ENCODE peak calls at places on chromosomes 1 and 21, in eight cellular contexts. One of them, this sample, is unnamed.

GRCh38 chr1:94321662-94322061 is 84.3 kb upstream of the ARHGAP29 start:
- DNase-seq in retina: no peak
- DNase-seq in RWPE1: no peak
- DNase-seq in bronchial epithelial cell: no peak
- DNase-seq in stimulated activated naive CD4-positive, alpha-beta T cell: no peak
- DNase-seq in NCI-H1105 treated with DMSO at 0.1 percent for 48 hours: no peak
- DNase-seq in glomerular endothelial cell: no peak
- DNase-seq in EL: peak; percentile 42
- DNase-seq in this sample: no peak

GRCh38 chr21:15422761-15423160 is 307.0 kb upstream of the USP25 start:
- DNase-seq in retina: no peak
- DNase-seq in RWPE1: peak; percentile 56
- DNase-seq in bronchial epithelial cell: peak; percentile 96
- DNase-seq in stimulated activated naive CD4-positive, alpha-beta T cell: no peak
- DNase-seq in NCI-H1105 treated with DMSO at 0.1 percent for 48 hours: no peak
- DNase-seq in glomerular endothelial cell: no peak
- DNase-seq in EL: peak; percentile 45
- DNase-seq in this sample: no peak

GRCh38 chr1:165444897-165445370 is at the start of gene RXRG:
- DNase-seq in retina: peak; percentile 90
- DNase-seq in RWPE1: no peak
- DNase-seq in bronchial epithelial cell: peak; percentile 13
- DNase-seq in stimulated activated naive CD4-positive, alpha-beta T cell: no peak
- DNase-seq in NCI-H1105 treated with DMSO at 0.1 percent for 48 hours: peak; percentile 68
- DNase-seq in glomerular endothelial cell: no peak
- DNase-seq in EL: no peak
- DNase-seq in this sample: no peak

GRCh38 chr1:218482683-218483082 is 137.5 kb downstream of the TGFB2 start:
- DNase-seq in retina: no peak
- DNase-seq in RWPE1: no peak
- DNase-seq in bronchial epithelial cell: no peak
- DNase-seq in stimulated activated naive CD4-positive, alpha-beta T cell: no peak
- DNase-seq in NCI-H1105 treated with DMSO at 0.1 percent for 48 hours: no peak
- DNase-seq in glomerular endothelial cell: no peak
- DNase-seq in EL: no peak
- DNase-seq in this sample: no peak

GRCh38 chr1:68570859-68571258 is 74.0 kb upstream of the DEPDC1 start:
- DNase-seq in retina: no peak
- DNase-seq in RWPE1: no peak
- DNase-seq in bronchial epithelial cell: no peak
- DNase-seq in stimulated activated naive CD4-positive, alpha-beta T cell: no peak
- DNase-seq in NCI-H1105 treated with DMSO at 0.1 percent for 48 hours: no peak
- DNase-seq in glomerular endothelial cell: no peak
- DNase-seq in EL: no peak
- DNase-seq in this sample: no peak

GRCh38 chr1:172727956-172728603 is 69.2 kb downstream of the FASLG start:
- DNase-seq in retina: no peak
- DNase-seq in RWPE1: no peak
- DNase-seq in bronchial epithelial cell: peak; percentile 32
- DNase-seq in stimulated activated naive CD4-positive, alpha-beta T cell: peak; percentile 10
- DNase-seq in NCI-H1105 treated with DMSO at 0.1 percent for 48 hours: no peak
- DNase-seq in glomerular endothelial cell: no peak
- DNase-seq in EL: peak; percentile 37
- DNase-seq in this sample: no peak

GRCh38 chr1:27536767-27537166 is 46.8 kb upstream of the WASF2 start:
- DNase-seq in retina: peak; percentile 80
- DNase-seq in RWPE1: no peak
- DNase-seq in bronchial epithelial cell: peak; percentile 25
- DNase-seq in stimulated activated naive CD4-positive, alpha-beta T cell: no peak
- DNase-seq in NCI-H1105 treated with DMSO at 0.1 percent for 48 hours: peak; percentile 14
- DNase-seq in glomerular endothelial cell: no peak
- DNase-seq in EL: peak; percentile 87
- DNase-seq in this sample: no peak

GRCh38 chr1:208791458-208791857 is 547.3 kb upstream of the PLXNA2 start:
- DNase-seq in retina: no peak
- DNase-seq in RWPE1: no peak
- DNase-seq in bronchial epithelial cell: peak; percentile 49
- DNase-seq in stimulated activated naive CD4-positive, alpha-beta T cell: no peak
- DNase-seq in NCI-H1105 treated with DMSO at 0.1 percent for 48 hours: no peak
- DNase-seq in glomerular endothelial cell: no peak
- DNase-seq in EL: peak; percentile 65
- DNase-seq in this sample: no peak

GRCh38 chr1:97137862-97138514 is 416.4 kb downstream of the PTBP2 start:
- DNase-seq in retina: peak; percentile 53
- DNase-seq in RWPE1: peak; percentile 22
- DNase-seq in bronchial epithelial cell: peak; percentile 66
- DNase-seq in stimulated activated naive CD4-positive, alpha-beta T cell: no peak
- DNase-seq in NCI-H1105 treated with DMSO at 0.1 percent for 48 hours: peak; percentile 67
- DNase-seq in glomerular endothelial cell: peak; percentile 55
- DNase-seq in EL: peak; percentile 72
- DNase-seq in this sample: peak; percentile 6

GRCh38 chr21:46423546-46424061 is 35.1 kb upstream of the DIP2A start:
- DNase-seq in retina: no peak
- DNase-seq in RWPE1: no peak
- DNase-seq in bronchial epithelial cell: no peak
- DNase-seq in stimulated activated naive CD4-positive, alpha-beta T cell: no peak
- DNase-seq in NCI-H1105 treated with DMSO at 0.1 percent for 48 hours: no peak
- DNase-seq in glomerular endothelial cell: no peak
- DNase-seq in EL: no peak
- DNase-seq in this sample: no peak

GRCh38 chr1:116433283-116434257 is 60.5 kb downstream of the ATP1A1 start:
- DNase-seq in retina: peak; percentile 40
- DNase-seq in RWPE1: no peak
- DNase-seq in bronchial epithelial cell: peak; percentile 83
- DNase-seq in stimulated activated naive CD4-positive, alpha-beta T cell: no peak
- DNase-seq in NCI-H1105 treated with DMSO at 0.1 percent for 48 hours: no peak
- DNase-seq in glomerular endothelial cell: no peak
- DNase-seq in EL: peak; percentile 32
- DNase-seq in this sample: no peak

GRCh38 chr1:19654386-19654785 is 10.3 kb downstream of the NBL1 start:
- DNase-seq in retina: no peak
- DNase-seq in RWPE1: no peak
- DNase-seq in bronchial epithelial cell: peak; percentile 64
- DNase-seq in stimulated activated naive CD4-positive, alpha-beta T cell: no peak
- DNase-seq in NCI-H1105 treated with DMSO at 0.1 percent for 48 hours: peak; percentile 44
- DNase-seq in glomerular endothelial cell: no peak
- DNase-seq in EL: no peak
- DNase-seq in this sample: no peak

GRCh38 chr1:60367522-60367921 is 294.0 kb upstream of the C1orf87 start:
- DNase-seq in retina: peak; percentile 6
- DNase-seq in RWPE1: no peak
- DNase-seq in bronchial epithelial cell: no peak
- DNase-seq in stimulated activated naive CD4-positive, alpha-beta T cell: no peak
- DNase-seq in NCI-H1105 treated with DMSO at 0.1 percent for 48 hours: no peak
- DNase-seq in glomerular endothelial cell: no peak
- DNase-seq in EL: no peak
- DNase-seq in this sample: no peak

GRCh38 chr1:101203812-101204540 is 32.8 kb upstream of the S1PR1 start:
- DNase-seq in retina: peak; percentile 31
- DNase-seq in RWPE1: no peak
- DNase-seq in bronchial epithelial cell: peak; percentile 8
- DNase-seq in stimulated activated naive CD4-positive, alpha-beta T cell: no peak
- DNase-seq in NCI-H1105 treated with DMSO at 0.1 percent for 48 hours: peak; percentile 97
- DNase-seq in glomerular endothelial cell: no peak
- DNase-seq in EL: peak; percentile 89
- DNase-seq in this sample: no peak

GRCh38 chr1:171983584-171983983 is 142.3 kb downstream of the DNM3 start:
- DNase-seq in retina: no peak
- DNase-seq in RWPE1: no peak
- DNase-seq in bronchial epithelial cell: peak; percentile 39
- DNase-seq in stimulated activated naive CD4-positive, alpha-beta T cell: no peak
- DNase-seq in NCI-H1105 treated with DMSO at 0.1 percent for 48 hours: no peak
- DNase-seq in glomerular endothelial cell: no peak
- DNase-seq in EL: peak; percentile 23
- DNase-seq in this sample: no peak

GRCh38 chr21:36504067-36505058 is 24.4 kb upstream of the CLDN14 start:
- DNase-seq in retina: peak; percentile 47
- DNase-seq in RWPE1: peak; percentile 13
- DNase-seq in bronchial epithelial cell: peak; percentile 42
- DNase-seq in stimulated activated naive CD4-positive, alpha-beta T cell: peak; percentile 29
- DNase-seq in NCI-H1105 treated with DMSO at 0.1 percent for 48 hours: peak; percentile 36
- DNase-seq in glomerular endothelial cell: peak; percentile 48
- DNase-seq in EL: peak; percentile 38
- DNase-seq in this sample: no peak

GRCh38 chr1:109762039-109762585 is 1.6 kb downstream of the EPS8L3 start:
- DNase-seq in retina: no peak
- DNase-seq in RWPE1: no peak
- DNase-seq in bronchial epithelial cell: no peak
- DNase-seq in stimulated activated naive CD4-positive, alpha-beta T cell: no peak
- DNase-seq in NCI-H1105 treated with DMSO at 0.1 percent for 48 hours: no peak
- DNase-seq in glomerular endothelial cell: no peak
- DNase-seq in EL: no peak
- DNase-seq in this sample: no peak

GRCh38 chr1:196660912-196661311 is 9.1 kb downstream of the CFH start:
- DNase-seq in retina: peak; percentile 22
- DNase-seq in RWPE1: peak; percentile 79
- DNase-seq in bronchial epithelial cell: peak; percentile 50
- DNase-seq in stimulated activated naive CD4-positive, alpha-beta T cell: no peak
- DNase-seq in NCI-H1105 treated with DMSO at 0.1 percent for 48 hours: peak; percentile 52
- DNase-seq in glomerular endothelial cell: no peak
- DNase-seq in EL: peak; percentile 41
- DNase-seq in this sample: no peak

GRCh38 chr1:33473900-33474299 is 1.5 kb downstream of the ZSCAN20 start:
- DNase-seq in retina: no peak
- DNase-seq in RWPE1: no peak
- DNase-seq in bronchial epithelial cell: peak; percentile 25
- DNase-seq in stimulated activated naive CD4-positive, alpha-beta T cell: no peak
- DNase-seq in NCI-H1105 treated with DMSO at 0.1 percent for 48 hours: no peak
- DNase-seq in glomerular endothelial cell: no peak
- DNase-seq in EL: peak; percentile 54
- DNase-seq in this sample: no peak

GRCh38 chr21:32757804-32758203 is 13.8 kb downstream of the PAXBP1 start:
- DNase-seq in retina: no peak
- DNase-seq in RWPE1: no peak
- DNase-seq in bronchial epithelial cell: no peak
- DNase-seq in stimulated activated naive CD4-positive, alpha-beta T cell: no peak
- DNase-seq in NCI-H1105 treated with DMSO at 0.1 percent for 48 hours: no peak
- DNase-seq in glomerular endothelial cell: no peak
- DNase-seq in EL: no peak
- DNase-seq in this sample: no peak

GRCh38 chr1:218171302-218171893 is 113.7 kb upstream of the RRP15 start:
- DNase-seq in retina: peak; percentile 22
- DNase-seq in RWPE1: peak; percentile 19
- DNase-seq in bronchial epithelial cell: peak; percentile 43
- DNase-seq in stimulated activated naive CD4-positive, alpha-beta T cell: no peak
- DNase-seq in NCI-H1105 treated with DMSO at 0.1 percent for 48 hours: peak; percentile 72
- DNase-seq in glomerular endothelial cell: no peak
- DNase-seq in EL: peak; percentile 55
- DNase-seq in this sample: no peak

GRCh38 chr1:39671433-39671792 is 494 bp downstream of the NT5C1A start:
- DNase-seq in retina: peak; percentile 63
- DNase-seq in RWPE1: no peak
- DNase-seq in bronchial epithelial cell: no peak
- DNase-seq in stimulated activated naive CD4-positive, alpha-beta T cell: no peak
- DNase-seq in NCI-H1105 treated with DMSO at 0.1 percent for 48 hours: no peak
- DNase-seq in glomerular endothelial cell: no peak
- DNase-seq in EL: no peak
- DNase-seq in this sample: no peak

GRCh38 chr1:110053557-110054428 is 16.7 kb downstream of the ALX3 start:
- DNase-seq in retina: peak; percentile 72
- DNase-seq in RWPE1: peak; percentile 55
- DNase-seq in bronchial epithelial cell: peak; percentile 33
- DNase-seq in stimulated activated naive CD4-positive, alpha-beta T cell: peak; percentile 58
- DNase-seq in NCI-H1105 treated with DMSO at 0.1 percent for 48 hours: peak; percentile 16
- DNase-seq in glomerular endothelial cell: no peak
- DNase-seq in EL: peak; percentile 62
- DNase-seq in this sample: peak; percentile 44

GRCh38 chr1:40873863-40874472 is 11.8 kb upstream of the CITED4 start:
- DNase-seq in retina: no peak
- DNase-seq in RWPE1: no peak
- DNase-seq in bronchial epithelial cell: no peak
- DNase-seq in stimulated activated naive CD4-positive, alpha-beta T cell: no peak
- DNase-seq in NCI-H1105 treated with DMSO at 0.1 percent for 48 hours: no peak
- DNase-seq in glomerular endothelial cell: no peak
- DNase-seq in EL: no peak
- DNase-seq in this sample: no peak